ENCODE peak calls at places on chromosome 13, in nine cellular contexts. L is fibroblast of the conjunctiva; Z is activated naive CD4-positive, alpha-beta T cell treated with anti-CD3 and anti-CD28 coated beads, Interleukin-2, amount 50 U/mL, for 72 hours; C is activated T-cell treated with anti-CD3 and anti-CD28 coated beads, Interleukin-2, amount 50 U/mL, for 72 hours; A is GM23338; J is activated CD8-positive, alpha-beta T cell treated with anti-CD3 and anti-CD28 coated beads, Interleukin-2, amount 10 ng/mL, durations not matched to agents 7 days and 5 days; K is NCI-H1930; D is IMR-90; E is EL. W is an unnamed sample.

GRCh38 chr13:61727714-61728275 is 312.1 kb upstream of the PCDH20 start:
- DNase-seq in E (no peak), Z (no peak), J (no peak), A (no peak), C (no peak), K (no peak), L (no peak), D (no peak), W (no peak)

GRCh38 chr13:32969516-32969941 is 46.7 kb upstream of the KL start:
- DNase-seq in D (peak), E (peak), A (no peak), K (no peak), Z (no peak), C (peak), L (peak), J (no peak), W (peak)

GRCh38 chr13:110186221-110186838 is 120.6 kb downstream of the COL4A1 start:
- DNase-seq in J (no peak), Z (no peak), K (no peak), E (no peak), A (no peak), D (no peak), C (no peak), L (no peak), W (no peak)

GRCh38 chr13:50025446-50025845 is 10.2 kb downstream of the KCNRG start:
- DNase-seq in K (no peak), C (no peak), J (no peak), D (peak), E (no peak), A (no peak), Z (no peak), L (no peak), W (no peak)

GRCh38 chr13:36530861-36531590 is 98.7 kb downstream of the CCNA1 start:
- DNase-seq in Z (no peak), L (no peak), D (no peak), C (no peak), K (no peak), E (no peak), J (no peak), A (no peak), W (no peak)

GRCh38 chr13:58032676-58033440 is 401.3 kb downstream of the PCDH17 start:
- DNase-seq in A (no peak), Z (no peak), L (no peak), C (no peak), K (no peak), D (no peak), E (no peak), J (no peak), W (no peak)

GRCh38 chr13:75363371-75363770 is 118.6 kb downstream of the TBC1D4 start:
- DNase-seq in Z (no peak), A (no peak), J (no peak), K (no peak), L (no peak), C (no peak), E (no peak), D (no peak), W (no peak)

GRCh38 chr13:86464193-86464592 is 665.0 kb upstream of the SLITRK6 start:
- DNase-seq in C (no peak), K (no peak), E (no peak), L (no peak), J (no peak), A (peak), D (no peak), Z (no peak), W (no peak)

GRCh38 chr13:20702530-20702929 is 969 bp upstream of the IL17D start:
- DNase-seq in D (peak), A (no peak), L (no peak), J (no peak), E (no peak), K (no peak), C (no peak), Z (no peak), W (no peak)

GRCh38 chr13:86585826-86586225 is 786.6 kb upstream of the SLITRK6 start:
- DNase-seq in K (no peak), L (peak), D (peak), E (no peak), Z (no peak), J (no peak), C (no peak), A (no peak), W (peak)

GRCh38 chr13:111853766-111854165 is 213.2 kb upstream of the SOX1 start:
- DNase-seq in L (no peak), E (no peak), A (no peak), Z (no peak), C (no peak), D (no peak), K (no peak), J (no peak), W (no peak)

GRCh38 chr13:71285700-71286099 is 581.3 kb downstream of the DACH1 start:
- DNase-seq in A (peak), Z (no peak), E (no peak), J (no peak), L (no peak), K (no peak), C (no peak), D (no peak), W (no peak)

GRCh38 chr13:47033216-47033615 is 136.4 kb upstream of the HTR2A start:
- DNase-seq in E (peak), C (no peak), L (no peak), A (no peak), J (no peak), D (peak), K (no peak), Z (no peak), W (peak)

GRCh38 chr13:40503966-40504591 is 162.4 kb downstream of the FOXO1 start:
- DNase-seq in D (peak), C (no peak), L (no peak), E (peak), J (no peak), A (peak), K (no peak), Z (no peak), W (peak)

GRCh38 chr13:50524540-50524939 is 319.0 kb downstream of the DLEU7 start:
- DNase-seq in J (no peak), L (no peak), A (no peak), C (no peak), D (no peak), K (no peak), Z (no peak), E (no peak), W (no peak)

GRCh38 chr13:106738279-106738678 is 170.3 kb upstream of the ARGLU1 start:
- DNase-seq in Z (no peak), L (no peak), C (no peak), J (no peak), K (no peak), E (no peak), D (no peak), A (peak), W (no peak)

GRCh38 chr13:109869312-109870237 is 83.2 kb upstream of the IRS2 start:
- DNase-seq in C (peak), K (peak), E (peak), J (peak), L (peak), D (peak), A (peak), Z (no peak), W (peak)

GRCh38 chr13:99619207-99619606 is 117.9 kb downstream of the TM9SF2 start:
- DNase-seq in Z (no peak), A (no peak), C (no peak), J (no peak), D (no peak), K (no peak), L (no peak), E (no peak), W (no peak)

GRCh38 chr13:99992912-99993311 is 11.3 kb downstream of the ZIC2 start:
- DNase-seq in Z (no peak), J (no peak), L (no peak), D (no peak), K (no peak), A (no peak), E (no peak), C (no peak), W (peak)

GRCh38 chr13:53001871-53002270 is 26.7 kb upstream of the OLFM4 start:
- DNase-seq in Z (no peak), D (no peak), L (no peak), A (no peak), C (no peak), K (no peak), J (no peak), E (no peak), W (no peak)

GRCh38 chr13:30832845-30833332 is 73.2 kb upstream of the MEDAG start:
- DNase-seq in E (peak), A (peak), D (no peak), K (peak), C (peak), J (peak), L (no peak), Z (no peak), W (peak)

GRCh38 chr13:94329754-94330551 is 149.5 kb downstream of the DCT start:
- DNase-seq in A (no peak), C (peak), E (peak), K (no peak), Z (no peak), D (peak), J (no peak), L (peak), W (peak)

GRCh38 chr13:28479005-28479404 is 15.9 kb downstream of the FLT1 start:
- DNase-seq in A (no peak), K (no peak), L (no peak), D (no peak), E (no peak), J (no peak), C (no peak), Z (no peak), W (no peak)

GRCh38 chr13:98366959-98367358 is 189.9 kb upstream of the RNF113B start:
- DNase-seq in C (no peak), D (no peak), J (no peak), K (no peak), E (no peak), L (no peak), Z (no peak), A (no peak), W (no peak)

GRCh38 chr13:97274782-97275252 is 52.7 kb downstream of the MBNL2 start:
- DNase-seq in E (peak), A (no peak), C (no peak), D (peak), K (no peak), Z (no peak), L (no peak), J (no peak), W (no peak)

GRCh38 chr13:59269476-59269875 is 894.3 kb downstream of the DIAPH3 start:
- DNase-seq in K (no peak), Z (no peak), J (no peak), C (no peak), E (peak), A (peak), L (no peak), D (peak), W (no peak)

GRCh38 chr13:20411638-20412342 is 113.9 kb downstream of the CRYL1 start:
- DNase-seq in C (peak), Z (no peak), D (no peak), L (no peak), J (peak), A (no peak), K (no peak), E (no peak), W (no peak)

GRCh38 chr13:33213024-33213795 is 72.3 kb downstream of the STARD13 start:
- DNase-seq in C (no peak), J (no peak), E (no peak), Z (no peak), D (no peak), K (no peak), A (peak), L (no peak), W (no peak)

GRCh38 chr13:57624565-57625435 is 6.7 kb upstream of the PCDH17 start:
- DNase-seq in L (peak), A (peak), C (no peak), K (no peak), D (peak), J (peak), E (peak), Z (no peak), W (no peak)

GRCh38 chr13:49791214-49791752 is 1.2 kb downstream of the KPNA3 start:
- DNase-seq in K (no peak), C (peak), E (peak), A (peak), L (peak), J (peak), Z (no peak), D (peak), W (no peak)

GRCh38 chr13:98994896-98995295 is 17.0 kb upstream of the DOCK9 start:
- DNase-seq in D (no peak), Z (no peak), K (no peak), L (no peak), J (no peak), E (no peak), C (no peak), A (no peak), W (no peak)

GRCh38 chr13:42151781-42152180 is 103.3 kb downstream of the DGKH start:
- DNase-seq in C (no peak), K (no peak), A (no peak), E (no peak), J (no peak), D (no peak), L (no peak), Z (no peak), W (no peak)

GRCh38 chr13:42284068-42284467 is 12.1 kb downstream of the AKAP11 start:
- DNase-seq in K (no peak), L (no peak), A (peak), E (no peak), J (no peak), C (no peak), Z (no peak), D (no peak), W (no peak)

GRCh38 chr13:28347456-28348371 is 147.2 kb downstream of the FLT1 start:
- DNase-seq in K (no peak), A (no peak), E (peak), Z (no peak), L (no peak), C (no peak), D (no peak), J (peak), W (no peak)

GRCh38 chr13:35966024-35966423 is 165.2 kb downstream of the DCLK1 start:
- DNase-seq in Z (no peak), E (no peak), C (no peak), L (no peak), D (no peak), K (no peak), A (no peak), J (no peak), W (no peak)